ENCODE peak calls at places on chromosomes 4 and X, in four cellular contexts. A is A549, I is HepG2, W is K562. T is an unnamed sample.

GRCh38 chr4:78692815-78693156 is 83.4 kb upstream of the BMP2K start:
- DNase-seq in I (no peak), A (no peak), W (no peak), T (no peak)

GRCh38 chr4:109969087-109969486 is 56.4 kb downstream of the EGF start:
- DNase-seq in A (no peak), W (no peak), I (no peak), T (no peak)

GRCh38 chrX:150211988-150212387 is 151.1 kb upstream of the MAMLD1 start:
- DNase-seq in W (no peak), I (no peak), A (no peak), T (no peak)

GRCh38 chrX:76279007-76279406 is 106.1 kb downstream of the PBDC1 start:
- DNase-seq in W (peak), A (peak), I (peak), T (peak)

GRCh38 chr4:1029957-1030520 is 18.6 kb downstream of the FGFRL1 start:
- DNase-seq in A (no peak), I (no peak), W (peak), T (peak)

GRCh38 chr4:144646523-144647094 is 653 bp downstream of the HHIP start:
- DNase-seq in W (no peak), I (no peak), A (peak), T (peak)

GRCh38 chr4:53555111-53555510 is 36.2 kb downstream of the LNX1 start:
- DNase-seq in W (no peak), A (no peak), I (no peak), T (no peak)

GRCh38 chrX:41909068-41909467 is 14.3 kb downstream of the CASK start:
- DNase-seq in A (no peak), W (no peak), I (no peak), T (no peak)

GRCh38 chr4:7336732-7337131 is 98.0 kb downstream of the PSAPL1 start:
- DNase-seq in A (no peak), I (no peak), W (no peak), T (no peak)

GRCh38 chr4:185587444-185588161 is 52.3 kb upstream of the PDLIM3 start:
- DNase-seq in A (no peak), I (no peak), W (no peak), T (peak)

GRCh38 chr4:6105311-6105911 is 87.2 kb upstream of the C4orf50 start:
- DNase-seq in W (no peak), I (no peak), A (no peak), T (peak)

GRCh38 chr4:22029803-22030202 is 81.2 kb upstream of the KCNIP4 start:
- DNase-seq in A (no peak), W (no peak), I (no peak), T (no peak)

GRCh38 chrX:136304493-136304892 is 3.7 kb downstream of the ADGRG4 start:
- DNase-seq in A (no peak), W (no peak), I (no peak), T (no peak)

GRCh38 chr4:163895369-163896005 is 401.0 kb downstream of the TMA16 start:
- DNase-seq in I (no peak), W (no peak), A (no peak), T (no peak)

GRCh38 chrX:107135965-107136307 is 17.3 kb upstream of the RBM41 start:
- DNase-seq in A (no peak), I (no peak), W (no peak), T (no peak)

DNA sequence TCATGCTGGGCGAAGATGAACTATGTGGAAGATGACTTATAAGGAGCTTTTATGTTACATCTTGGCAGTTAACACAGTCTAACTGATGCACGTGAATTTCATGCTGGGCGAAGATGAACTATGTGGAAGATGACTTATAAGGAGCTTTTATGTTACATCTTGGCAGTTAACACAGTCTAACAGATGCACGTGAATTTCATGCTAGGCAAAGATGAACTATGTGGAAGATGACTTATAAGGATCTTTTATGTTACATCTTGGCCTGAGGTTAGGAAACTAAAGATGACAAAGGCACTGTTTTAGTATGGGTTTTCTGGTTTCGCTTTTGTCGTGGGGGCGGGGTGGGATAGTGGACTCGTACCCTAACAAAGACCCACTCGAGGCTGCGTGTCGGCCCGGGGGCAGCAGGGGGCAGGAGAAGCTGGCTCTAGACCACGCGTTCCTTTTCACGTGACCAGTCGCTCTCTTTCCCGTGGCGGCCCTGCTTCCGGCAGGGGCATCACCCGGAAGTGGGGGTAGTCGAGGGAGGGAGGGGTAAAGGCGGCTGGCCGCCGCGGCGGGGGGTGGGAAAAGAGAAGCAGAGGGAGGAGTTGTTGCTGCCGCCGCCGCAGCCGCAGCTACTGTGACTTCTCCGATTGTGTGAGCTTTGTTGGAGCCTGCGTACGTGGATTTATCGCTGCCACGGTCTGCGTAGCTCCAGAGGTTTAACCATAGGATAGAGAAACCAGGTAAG is at the start of gene ATP7A:
- DNase-seq in A (peak), I (peak), W (peak), T (peak)
- TF ChIP-seq NR3C1 in A (no peak), I (no peak), W (no peak), T (no peak)

GRCh38 chrX:91434351-91435168 is at the start of gene PABPC5:
- DNase-seq in I (no peak), W (no peak), A (no peak), T (peak)

GRCh38 chrX:91435465-91435864 is 826 bp downstream of the PABPC5 start:
- DNase-seq in I (no peak), W (no peak), A (no peak), T (no peak)
- TF ChIP-seq NR3C1 in I (no peak), W (no peak), A (no peak), T (no peak)

GRCh38 chr4:111330786-111331185 is 707.9 kb upstream of the PITX2 start:
- DNase-seq in I (no peak), A (no peak), W (no peak), T (no peak)
- TF ChIP-seq NR3C1 in I (no peak), A (no peak), W (no peak), T (no peak)

DNA sequence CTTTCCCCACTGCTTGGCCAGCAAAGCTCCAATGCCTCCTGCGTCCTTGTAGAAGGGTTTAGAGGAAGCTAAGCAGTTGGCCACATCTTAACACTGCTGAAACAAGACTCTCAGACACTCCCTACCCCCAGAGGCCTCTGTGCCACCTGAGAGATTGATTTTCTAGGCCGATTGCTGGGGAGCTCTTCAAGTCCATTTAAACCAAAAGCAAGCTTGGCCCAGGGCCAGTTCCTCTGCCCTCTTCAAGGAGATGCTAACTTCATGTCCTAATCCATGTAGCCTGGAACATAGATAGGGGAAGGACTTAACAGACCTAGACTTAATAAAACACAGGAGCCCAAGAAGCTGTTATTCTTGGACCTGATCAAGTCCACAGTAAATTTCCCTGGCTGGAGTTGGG is 27.2 kb upstream of the FMR1NB start:
- DNase-seq in A (no peak), I (no peak), W (no peak), T (no peak)
- TF ChIP-seq NR3C1 in A (no peak), I (no peak), W (no peak), T (no peak)

GRCh38 chr4:88080626-88081025 is 73.2 kb downstream of the PKD2 start:
- DNase-seq in W (no peak), I (no peak), A (no peak), T (no peak)

GRCh38 chr4:88075336-88075735 is 67.9 kb downstream of the PKD2 start:
- DNase-seq in A (no peak), W (no peak), I (no peak), T (no peak)

GRCh38 chr4:88078592-88078991 is 71.2 kb downstream of the PKD2 start:
- DNase-seq in A (no peak), W (no peak), I (no peak), T (no peak)

GRCh38 chr4:88077911-88078310 is 70.5 kb downstream of the PKD2 start:
- DNase-seq in A (no peak), I (no peak), W (no peak), T (no peak)
- TF ChIP-seq NR3C1 in A (no peak), I (no peak), W (no peak), T (no peak)

GRCh38 chrX:77785746-77786548 is at the start of gene ATRX:
- DNase-seq in I (peak), W (peak), A (peak), T (peak)

GRCh38 chrX:77793950-77794349 is 7.9 kb upstream of the ATRX start:
- DNase-seq in I (no peak), W (no peak), A (no peak), T (no peak)

GRCh38 chrX:77785400-77785745 is 643 bp downstream of the ATRX start:
- DNase-seq in I (no peak), A (peak), W (peak), T (peak)

DNA sequence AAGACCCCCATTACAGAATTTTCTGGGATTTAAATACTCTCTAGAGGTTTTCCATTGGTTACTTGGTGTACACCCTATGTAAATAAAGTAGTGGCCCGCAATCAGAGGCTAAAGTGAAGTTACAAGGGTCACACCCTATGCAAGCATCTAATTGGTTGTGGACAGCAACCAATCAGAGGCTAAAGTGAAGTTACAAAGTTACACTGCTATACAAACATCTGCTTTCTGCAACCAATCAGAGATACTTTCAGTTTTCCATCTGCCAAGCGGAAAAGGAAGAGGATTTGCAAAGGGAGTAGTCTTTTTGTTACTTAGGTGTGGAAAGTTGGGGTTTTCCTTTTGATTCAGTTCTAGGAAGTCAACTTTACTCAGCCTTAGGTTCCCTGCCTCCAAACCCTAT is 2.0 kb upstream of the ATRX start:
- DNase-seq in A (peak), W (peak), I (peak), T (no peak)
- TF ChIP-seq NR3C1 in A (no peak), W (no peak), I (no peak), T (no peak)

GRCh38 chr4:168502886-168503285 is 6.0 kb downstream of the PALLD start:
- DNase-seq in I (no peak), A (no peak), W (no peak), T (no peak)
- TF ChIP-seq NR3C1 in I (no peak), A (no peak), W (no peak), T (no peak)

DNA sequence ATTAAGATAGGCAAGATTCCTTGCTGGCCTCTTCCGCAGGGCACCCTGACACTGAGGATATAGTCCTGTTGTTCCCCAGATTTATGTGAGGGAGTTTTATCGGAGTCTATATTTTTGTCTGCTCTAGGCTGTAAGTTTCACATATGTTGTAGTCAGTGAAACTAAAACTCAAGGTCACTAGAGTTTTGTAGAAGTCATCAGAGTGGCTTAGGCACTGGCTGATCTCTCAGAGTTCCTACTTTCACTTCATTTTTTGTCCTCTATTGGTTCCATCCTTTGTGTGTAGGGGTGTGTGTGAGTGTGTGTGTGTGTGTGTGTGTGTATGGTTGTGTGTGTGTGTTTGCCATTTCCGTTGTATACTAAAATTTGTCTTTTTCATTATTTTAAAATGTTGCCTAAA is 577.5 kb downstream of the IQCM start:
- DNase-seq in I (no peak), W (no peak), A (no peak), T (no peak)
- TF ChIP-seq NR3C1 in I (no peak), W (no peak), A (no peak), T (no peak)

GRCh38 chr4:36269533-36269932 is 11.9 kb upstream of the DTHD1 start:
- DNase-seq in W (no peak), I (no peak), A (no peak), T (no peak)
- TF ChIP-seq NR3C1 in W (no peak), I (no peak), A (no peak), T (no peak)

GRCh38 chrX:138775501-138775900 is 64.0 kb upstream of the FGF13 start:
- DNase-seq in W (peak), I (peak), A (peak), T (no peak)
- TF ChIP-seq NR3C1 in W (no peak), I (no peak), A (no peak), T (no peak)

T was measured in WTC11.